ENCODE peak calls at places on chromosomes 12 and 14, in four cellular contexts. One of them, this sample, is unnamed.

GRCh38 chr14:32366256-32366655 is 37.2 kb downstream of the AKAP6 start:
- DNase-seq in fibroblast of lung: peak
- DNase-seq in adrenal gland: no peak
- DNase-seq in brain microvascular endothelial cell: peak
- DNase-seq in this sample: peak

GRCh38 chr14:67814826-67815225 is 1.6 kb downstream of the ZFYVE26 start:
- DNase-seq in fibroblast of lung: no peak
- DNase-seq in adrenal gland: no peak
- DNase-seq in brain microvascular endothelial cell: no peak
- DNase-seq in this sample: no peak

GRCh38 chr14:61562321-61563161 is 132.8 kb upstream of the HIF1A start:
- DNase-seq in fibroblast of lung: peak
- DNase-seq in adrenal gland: peak
- DNase-seq in brain microvascular endothelial cell: peak
- DNase-seq in this sample: no peak

GRCh38 chr12:50517456-50518048 is 12.8 kb downstream of the DIP2B start:
- DNase-seq in fibroblast of lung: peak
- DNase-seq in adrenal gland: no peak
- DNase-seq in brain microvascular endothelial cell: peak
- DNase-seq in this sample: no peak

GRCh38 chr14:23093993-23094665 is 807 bp downstream of the ACIN1 start:
- DNase-seq in fibroblast of lung: no peak
- DNase-seq in adrenal gland: no peak
- DNase-seq in brain microvascular endothelial cell: no peak
- DNase-seq in this sample: no peak

GRCh38 chr12:59056931-59057330 is 136.6 kb upstream of the LRIG3 start:
- DNase-seq in fibroblast of lung: no peak
- DNase-seq in adrenal gland: no peak
- DNase-seq in brain microvascular endothelial cell: no peak
- DNase-seq in this sample: no peak

GRCh38 chr14:99522934-99523660 is 41.9 kb downstream of the CCNK start:
- DNase-seq in fibroblast of lung: peak
- DNase-seq in adrenal gland: peak
- DNase-seq in brain microvascular endothelial cell: no peak
- DNase-seq in this sample: no peak

GRCh38 chr12:15886372-15887042 is 4.3 kb downstream of the STRAP start:
- DNase-seq in fibroblast of lung: peak
- DNase-seq in adrenal gland: no peak
- DNase-seq in brain microvascular endothelial cell: no peak
- DNase-seq in this sample: no peak

GRCh38 chr12:117118838-117119591 is 19.8 kb upstream of the TESC start:
- DNase-seq in fibroblast of lung: no peak
- DNase-seq in adrenal gland: no peak
- DNase-seq in brain microvascular endothelial cell: no peak
- DNase-seq in this sample: peak

GRCh38 chr14:88986146-88986841 is 161.8 kb downstream of the TTC8 start:
- DNase-seq in fibroblast of lung: peak
- DNase-seq in adrenal gland: peak
- DNase-seq in brain microvascular endothelial cell: peak
- DNase-seq in this sample: no peak

GRCh38 chr12:89212339-89212771 is 139.9 kb downstream of the DUSP6 start:
- DNase-seq in fibroblast of lung: no peak
- DNase-seq in adrenal gland: peak
- DNase-seq in brain microvascular endothelial cell: no peak
- DNase-seq in this sample: no peak

GRCh38 chr12:108620236-108620879 is 13.3 kb downstream of the SELPLG start:
- DNase-seq in fibroblast of lung: no peak
- DNase-seq in adrenal gland: peak
- DNase-seq in brain microvascular endothelial cell: no peak
- DNase-seq in this sample: no peak

GRCh38 chr12:49684310-49684854 is 22.8 kb downstream of the FMNL3 start:
- DNase-seq in fibroblast of lung: no peak
- DNase-seq in adrenal gland: no peak
- DNase-seq in brain microvascular endothelial cell: no peak
- DNase-seq in this sample: no peak

GRCh38 chr12:93361159-93361919 is 16.4 kb upstream of the NUDT4 start:
- DNase-seq in fibroblast of lung: peak
- DNase-seq in adrenal gland: no peak
- DNase-seq in brain microvascular endothelial cell: no peak
- DNase-seq in this sample: no peak

GRCh38 chr12:16833376-16833775 is 227.4 kb upstream of the LMO3 start:
- DNase-seq in fibroblast of lung: no peak
- DNase-seq in adrenal gland: no peak
- DNase-seq in brain microvascular endothelial cell: no peak
- DNase-seq in this sample: no peak

DNA sequence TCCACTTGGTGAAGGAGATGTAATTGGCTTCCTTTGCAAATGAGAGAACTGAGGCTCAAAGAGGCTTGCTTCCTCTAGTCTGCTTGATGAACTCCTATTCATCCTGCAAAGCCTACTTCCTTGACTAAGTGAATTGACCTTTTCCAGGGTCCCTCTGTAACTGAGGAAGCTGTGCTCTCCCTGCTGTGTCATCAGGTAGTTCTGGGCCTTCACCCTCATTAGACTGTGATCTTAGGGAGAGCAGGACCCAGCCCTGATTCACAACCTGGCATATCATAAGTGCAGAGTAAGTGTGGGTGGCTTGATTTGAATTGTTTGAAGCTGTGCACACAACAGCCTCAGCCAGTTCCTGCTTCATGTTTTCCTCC is 16.3 kb downstream of the ASB2 start:
- DNase-seq in fibroblast of lung: peak
- DNase-seq in adrenal gland: no peak
- DNase-seq in brain microvascular endothelial cell: no peak
- DNase-seq in this sample: no peak
- H3K4me3 ChIP-seq in fibroblast of lung: no peak
- H3K4me3 ChIP-seq in adrenal gland: no peak
- H3K4me3 ChIP-seq in brain microvascular endothelial cell: no peak
- H3K4me3 ChIP-seq in this sample: no peak

GRCh38 chr12:6202331-6202730 is 2.1 kb downstream of the CD9 start:
- DNase-seq in fibroblast of lung: no peak
- DNase-seq in adrenal gland: no peak
- DNase-seq in brain microvascular endothelial cell: no peak
- DNase-seq in this sample: no peak

GRCh38 chr12:6200266-6201198 is at the start of gene CD9:
- DNase-seq in fibroblast of lung: no peak
- DNase-seq in adrenal gland: peak
- DNase-seq in brain microvascular endothelial cell: no peak
- DNase-seq in this sample: peak

GRCh38 chr12:6201199-6201608 is 1.0 kb downstream of the CD9 start:
- DNase-seq in fibroblast of lung: no peak
- DNase-seq in adrenal gland: peak
- DNase-seq in brain microvascular endothelial cell: no peak
- DNase-seq in this sample: no peak

GRCh38 chr12:6202846-6203245 is 2.6 kb downstream of the CD9 start:
- DNase-seq in fibroblast of lung: no peak
- DNase-seq in adrenal gland: no peak
- DNase-seq in brain microvascular endothelial cell: no peak
- DNase-seq in this sample: no peak

DNA sequence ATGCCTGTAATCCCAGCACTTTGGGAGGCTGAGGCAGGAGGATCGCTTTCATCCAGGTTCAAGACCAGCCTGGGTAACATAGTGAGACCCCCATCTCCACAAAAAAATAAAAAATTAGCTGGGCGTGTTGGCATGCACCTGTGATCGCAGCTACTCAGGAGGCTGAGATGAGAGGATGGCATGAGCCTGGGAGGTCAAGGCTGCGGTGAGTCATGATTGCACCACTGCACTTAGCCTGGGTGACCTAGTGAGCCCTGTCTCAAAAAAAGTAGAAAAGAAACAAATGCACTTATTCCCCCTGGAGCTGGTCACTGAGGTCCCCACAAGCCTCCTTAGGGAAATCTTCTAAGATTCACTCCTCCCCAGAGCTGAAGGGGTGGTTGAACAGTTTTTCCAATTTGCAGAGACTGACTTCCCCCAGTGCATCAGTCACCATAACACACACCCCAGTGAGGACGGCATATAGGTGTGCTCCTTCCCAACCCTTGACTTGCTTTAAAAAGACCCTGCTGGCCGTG is 1.6 kb downstream of the CD9 start:
- DNase-seq in fibroblast of lung: no peak
- DNase-seq in adrenal gland: peak
- DNase-seq in brain microvascular endothelial cell: no peak
- DNase-seq in this sample: no peak
- H3K27ac ChIP-seq in fibroblast of lung: peak
- H3K27ac ChIP-seq in adrenal gland: peak
- H3K27ac ChIP-seq in brain microvascular endothelial cell: no peak
- H3K27ac ChIP-seq in this sample: no peak

DNA sequence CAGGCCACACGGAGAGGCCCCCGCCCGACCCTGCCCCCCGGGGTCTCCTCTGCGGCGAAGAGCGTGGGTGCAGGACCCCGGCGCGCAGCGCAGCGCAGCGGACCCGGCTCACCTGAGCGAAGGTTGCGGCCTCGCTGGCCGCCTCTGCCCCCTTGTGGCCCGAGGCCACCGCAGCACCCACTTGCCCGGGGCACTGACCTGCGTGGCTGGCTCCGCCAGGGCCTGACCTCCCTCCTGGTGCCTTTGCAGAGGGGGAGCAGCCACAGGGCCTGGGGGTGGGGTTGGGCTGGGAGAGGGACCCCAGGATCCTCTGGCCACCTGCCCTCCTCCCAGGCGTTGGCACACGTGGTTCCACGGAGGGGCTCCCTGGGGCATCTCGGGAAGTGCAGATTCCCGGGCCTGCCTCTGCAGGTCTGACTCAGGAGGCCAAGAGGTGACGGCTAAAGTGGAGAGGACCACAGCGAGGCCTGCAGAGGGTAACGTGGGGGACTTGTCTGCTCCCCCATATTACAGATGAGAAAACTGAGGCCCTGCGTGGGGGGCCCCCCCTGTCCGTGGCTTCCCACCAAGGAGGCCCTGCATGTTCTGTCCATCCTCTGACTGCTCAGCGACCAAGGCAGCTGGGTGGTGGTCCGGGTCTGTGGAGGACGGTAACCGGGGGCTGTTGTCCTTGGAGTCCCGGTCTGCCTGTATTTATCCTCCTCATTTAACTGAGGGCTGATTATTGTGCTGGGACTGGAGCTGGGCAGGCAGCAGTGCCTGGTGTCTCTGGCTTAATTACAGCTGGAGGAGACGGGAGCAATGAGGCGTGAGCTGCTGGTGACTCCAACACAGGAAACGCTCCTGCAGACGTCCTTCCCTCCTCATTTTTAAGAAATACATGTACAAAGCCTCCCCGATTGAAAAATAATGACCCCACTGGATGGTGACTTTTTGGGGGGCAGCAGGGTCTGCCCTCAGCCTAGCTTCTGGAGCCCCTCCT is 67.9 kb upstream of the BEGAIN start:
- DNase-seq in fibroblast of lung: peak
- DNase-seq in adrenal gland: peak
- DNase-seq in brain microvascular endothelial cell: no peak
- DNase-seq in this sample: peak
- H3K4me3 ChIP-seq in fibroblast of lung: no peak
- H3K4me3 ChIP-seq in adrenal gland: no peak
- H3K4me3 ChIP-seq in brain microvascular endothelial cell: no peak
- H3K4me3 ChIP-seq in this sample: no peak

GRCh38 chr14:91255820-91256219 is 11.3 kb upstream of the GPR68 start:
- DNase-seq in fibroblast of lung: no peak
- DNase-seq in adrenal gland: no peak
- DNase-seq in brain microvascular endothelial cell: no peak
- DNase-seq in this sample: no peak

GRCh38 chr14:91253795-91254323 is 9.4 kb upstream of the GPR68 start:
- DNase-seq in fibroblast of lung: no peak
- DNase-seq in adrenal gland: no peak
- DNase-seq in brain microvascular endothelial cell: no peak
- DNase-seq in this sample: peak

GRCh38 chr14:91252901-91253794 is 8.6 kb upstream of the GPR68 start:
- DNase-seq in fibroblast of lung: no peak
- DNase-seq in adrenal gland: peak
- DNase-seq in brain microvascular endothelial cell: no peak
- DNase-seq in this sample: peak

GRCh38 chr14:91255026-91255695 is 10.7 kb upstream of the GPR68 start:
- DNase-seq in fibroblast of lung: no peak
- DNase-seq in adrenal gland: no peak
- DNase-seq in brain microvascular endothelial cell: no peak
- DNase-seq in this sample: peak

GRCh38 chr14:91254456-91254855 is 10.0 kb upstream of the GPR68 start:
- DNase-seq in fibroblast of lung: no peak
- DNase-seq in adrenal gland: no peak
- DNase-seq in brain microvascular endothelial cell: no peak
- DNase-seq in this sample: no peak
- H3K27ac ChIP-seq in fibroblast of lung: no peak
- H3K27ac ChIP-seq in adrenal gland: no peak
- H3K27ac ChIP-seq in brain microvascular endothelial cell: no peak
- H3K27ac ChIP-seq in this sample: no peak

GRCh38 chr14:75521415-75522199 is 662 bp upstream of the BATF start:
- DNase-seq in fibroblast of lung: no peak
- DNase-seq in adrenal gland: no peak
- DNase-seq in brain microvascular endothelial cell: no peak
- DNase-seq in this sample: no peak
- H3K4me3 ChIP-seq in fibroblast of lung: no peak
- H3K4me3 ChIP-seq in adrenal gland: no peak
- H3K4me3 ChIP-seq in brain microvascular endothelial cell: no peak
- H3K4me3 ChIP-seq in this sample: no peak

DNA sequence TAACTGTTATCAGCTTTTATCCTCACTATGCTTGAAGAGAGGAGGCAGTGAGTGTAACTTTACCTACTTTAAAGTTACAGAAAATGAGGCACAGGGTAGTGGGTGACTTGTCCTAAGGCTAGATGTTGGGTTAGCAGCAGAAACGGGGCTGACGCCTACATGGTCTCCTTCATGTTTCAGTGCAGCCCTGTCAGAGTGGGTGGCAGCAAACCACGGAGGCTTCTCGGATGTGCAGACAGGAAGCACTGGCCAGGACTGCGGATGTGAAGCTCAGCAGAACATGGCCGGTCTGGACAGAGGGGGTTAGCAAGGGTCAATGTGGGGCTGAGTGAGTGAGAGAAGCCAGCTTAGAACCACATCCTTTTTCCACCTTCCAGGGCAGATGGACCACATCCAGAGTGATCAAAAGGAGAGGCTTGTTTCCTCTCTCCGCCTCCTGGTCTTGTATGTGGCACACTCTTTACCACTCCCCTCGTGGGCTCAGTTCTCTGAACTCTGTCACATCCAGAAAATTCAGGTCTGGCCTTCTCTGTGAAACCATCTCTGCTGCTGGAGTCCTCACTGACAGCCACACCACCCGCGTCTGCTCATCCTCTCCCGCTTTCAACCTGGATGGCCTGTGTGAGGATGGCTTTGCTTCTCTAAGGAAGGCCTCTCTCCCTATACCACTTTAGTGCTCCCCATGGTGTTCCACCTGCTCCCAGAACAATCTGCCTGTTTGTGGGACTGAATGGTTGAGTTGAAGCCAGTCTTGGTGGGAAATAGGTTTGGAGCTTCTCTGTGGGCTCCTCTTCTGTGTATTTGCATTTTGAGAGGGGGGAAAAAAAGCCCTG is 14.1 kb downstream of the SUSD6 start:
- DNase-seq in fibroblast of lung: peak
- DNase-seq in adrenal gland: peak
- DNase-seq in brain microvascular endothelial cell: peak
- DNase-seq in this sample: no peak
- H3K27ac ChIP-seq in fibroblast of lung: no peak
- H3K27ac ChIP-seq in adrenal gland: peak
- H3K27ac ChIP-seq in brain microvascular endothelial cell: peak
- H3K27ac ChIP-seq in this sample: peak

DNA sequence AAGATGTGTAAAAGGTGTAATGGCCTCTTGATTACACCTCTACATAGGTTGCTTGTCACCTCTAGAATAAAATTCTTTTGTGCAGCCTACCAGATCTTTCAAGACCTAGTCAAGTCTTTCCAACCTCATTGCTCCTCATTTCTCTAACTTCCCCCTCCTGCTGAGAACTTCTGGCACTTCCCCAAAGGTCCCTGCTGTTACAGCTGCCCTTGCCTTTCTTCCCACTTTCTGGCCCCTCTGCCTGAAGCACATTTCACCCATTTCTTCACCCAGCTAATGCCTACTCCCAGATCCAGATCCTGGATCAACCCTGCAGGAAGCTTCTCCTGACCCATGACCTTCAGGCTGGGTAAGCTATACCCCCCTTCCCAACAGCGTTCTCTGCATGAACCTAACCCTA is 1.5 kb downstream of the TSHR start:
- DNase-seq in fibroblast of lung: no peak
- DNase-seq in adrenal gland: peak
- DNase-seq in brain microvascular endothelial cell: no peak
- DNase-seq in this sample: no peak
- H3K4me3 ChIP-seq in fibroblast of lung: no peak
- H3K4me3 ChIP-seq in adrenal gland: no peak
- H3K4me3 ChIP-seq in brain microvascular endothelial cell: no peak
- H3K4me3 ChIP-seq in this sample: no peak

This sample was measured in WERI-Rb-1.